ENCODE peak calls at places on chromosomes 3 and 15, in five cellular contexts. One of them, this sample, is unnamed.

GRCh38 chr3:74711913-74712512 is 97.6 kb upstream of the CNTN3 start:
- DNase-seq in fibroblast of the aortic adventitia: no peak
- DNase-seq in esophagus squamous epithelium: no peak
- DNase-seq in brain microvascular endothelial cell: no peak
- DNase-seq in HFF-Myc: no peak
- DNase-seq in this sample: no peak

GRCh38 chr3:40745381-40746106 is 220.8 kb downstream of the ZNF621 start:
- DNase-seq in fibroblast of the aortic adventitia: no peak
- DNase-seq in esophagus squamous epithelium: no peak
- DNase-seq in brain microvascular endothelial cell: peak
- DNase-seq in HFF-Myc: no peak
- DNase-seq in this sample: no peak

GRCh38 chr3:30952786-30953185 is 58.3 kb upstream of the GADL1 start:
- DNase-seq in fibroblast of the aortic adventitia: peak
- DNase-seq in esophagus squamous epithelium: no peak
- DNase-seq in brain microvascular endothelial cell: no peak
- DNase-seq in HFF-Myc: no peak
- DNase-seq in this sample: no peak

GRCh38 chr15:50590288-50590687 is 43.8 kb upstream of the USP50 start:
- DNase-seq in fibroblast of the aortic adventitia: no peak
- DNase-seq in esophagus squamous epithelium: no peak
- DNase-seq in brain microvascular endothelial cell: no peak
- DNase-seq in HFF-Myc: no peak
- DNase-seq in this sample: no peak

GRCh38 chr3:57757642-57758297 is 1.7 kb downstream of the SLMAP start:
- DNase-seq in fibroblast of the aortic adventitia: peak
- DNase-seq in esophagus squamous epithelium: no peak
- DNase-seq in brain microvascular endothelial cell: no peak
- DNase-seq in HFF-Myc: no peak
- DNase-seq in this sample: no peak

GRCh38 chr3:150409527-150410310 is 1.6 kb downstream of the TSC22D2 start:
- DNase-seq in fibroblast of the aortic adventitia: peak
- DNase-seq in esophagus squamous epithelium: peak
- DNase-seq in brain microvascular endothelial cell: peak
- DNase-seq in HFF-Myc: no peak
- DNase-seq in this sample: no peak

GRCh38 chr3:132290833-132291232 is 26.4 kb upstream of the ACP3 start:
- DNase-seq in fibroblast of the aortic adventitia: peak
- DNase-seq in esophagus squamous epithelium: no peak
- DNase-seq in brain microvascular endothelial cell: no peak
- DNase-seq in HFF-Myc: peak
- DNase-seq in this sample: no peak

GRCh38 chr15:59205839-59206622 is 612 bp upstream of the LDHAL6B start:
- DNase-seq in fibroblast of the aortic adventitia: no peak
- DNase-seq in esophagus squamous epithelium: no peak
- DNase-seq in brain microvascular endothelial cell: no peak
- DNase-seq in HFF-Myc: no peak
- DNase-seq in this sample: no peak

GRCh38 chr15:39629376-39629775 is 48.5 kb downstream of the THBS1 start:
- DNase-seq in fibroblast of the aortic adventitia: no peak
- DNase-seq in esophagus squamous epithelium: no peak
- DNase-seq in brain microvascular endothelial cell: no peak
- DNase-seq in HFF-Myc: no peak
- DNase-seq in this sample: no peak

GRCh38 chr3:153166206-153166605 is 4.2 kb downstream of the RAP2B start:
- DNase-seq in fibroblast of the aortic adventitia: peak
- DNase-seq in esophagus squamous epithelium: no peak
- DNase-seq in brain microvascular endothelial cell: peak
- DNase-seq in HFF-Myc: no peak
- DNase-seq in this sample: no peak

GRCh38 chr3:67688231-67688630 is 33.8 kb upstream of the SUCLG2 start:
- DNase-seq in fibroblast of the aortic adventitia: no peak
- DNase-seq in esophagus squamous epithelium: no peak
- DNase-seq in brain microvascular endothelial cell: no peak
- DNase-seq in HFF-Myc: no peak
- DNase-seq in this sample: no peak

GRCh38 chr15:65312400-65312916 is 8.0 kb downstream of the RNU5B-1 start:
- DNase-seq in fibroblast of the aortic adventitia: no peak
- DNase-seq in esophagus squamous epithelium: no peak
- DNase-seq in brain microvascular endothelial cell: no peak
- DNase-seq in HFF-Myc: no peak
- DNase-seq in this sample: no peak

GRCh38 chr3:29099775-29100174 is 181.1 kb upstream of the RBMS3 start:
- DNase-seq in fibroblast of the aortic adventitia: peak
- DNase-seq in esophagus squamous epithelium: no peak
- DNase-seq in brain microvascular endothelial cell: peak
- DNase-seq in HFF-Myc: no peak
- DNase-seq in this sample: no peak

GRCh38 chr3:14461748-14462324 is 59.4 kb downstream of the SLC6A6 start:
- DNase-seq in fibroblast of the aortic adventitia: peak
- DNase-seq in esophagus squamous epithelium: no peak
- DNase-seq in brain microvascular endothelial cell: peak
- DNase-seq in HFF-Myc: no peak
- DNase-seq in this sample: peak

GRCh38 chr15:101047301-101047781 is 128.2 kb downstream of the LRRK1 start:
- DNase-seq in fibroblast of the aortic adventitia: no peak
- DNase-seq in esophagus squamous epithelium: no peak
- DNase-seq in brain microvascular endothelial cell: no peak
- DNase-seq in HFF-Myc: no peak
- DNase-seq in this sample: no peak

GRCh38 chr3:12898290-12898979 is 57.1 kb upstream of the RPL32 start:
- DNase-seq in fibroblast of the aortic adventitia: no peak
- DNase-seq in esophagus squamous epithelium: no peak
- DNase-seq in brain microvascular endothelial cell: no peak
- DNase-seq in HFF-Myc: no peak
- DNase-seq in this sample: no peak

GRCh38 chr15:55879181-55879580 is 114.2 kb downstream of the NEDD4 start:
- DNase-seq in fibroblast of the aortic adventitia: peak
- DNase-seq in esophagus squamous epithelium: no peak
- DNase-seq in brain microvascular endothelial cell: no peak
- DNase-seq in HFF-Myc: no peak
- DNase-seq in this sample: no peak

GRCh38 chr15:67405208-67406191 is 115.4 kb upstream of the C15orf61 start:
- DNase-seq in fibroblast of the aortic adventitia: peak
- DNase-seq in esophagus squamous epithelium: no peak
- DNase-seq in brain microvascular endothelial cell: peak
- DNase-seq in HFF-Myc: peak
- DNase-seq in this sample: peak

GRCh38 chr15:89767411-89767915 is 8.7 kb upstream of the MESP2 start:
- DNase-seq in fibroblast of the aortic adventitia: no peak
- DNase-seq in esophagus squamous epithelium: no peak
- DNase-seq in brain microvascular endothelial cell: no peak
- DNase-seq in HFF-Myc: no peak
- DNase-seq in this sample: no peak

GRCh38 chr3:130395916-130396315 is 50.4 kb downstream of the COL6A5 start:
- DNase-seq in fibroblast of the aortic adventitia: no peak
- DNase-seq in esophagus squamous epithelium: no peak
- DNase-seq in brain microvascular endothelial cell: peak
- DNase-seq in HFF-Myc: peak
- DNase-seq in this sample: peak

GRCh38 chr15:43329222-43329959 is 982 bp downstream of the LCMT2 start:
- DNase-seq in fibroblast of the aortic adventitia: peak
- DNase-seq in esophagus squamous epithelium: no peak
- DNase-seq in brain microvascular endothelial cell: peak
- DNase-seq in HFF-Myc: no peak
- DNase-seq in this sample: peak

GRCh38 chr3:121698914-121699313 is 38.2 kb upstream of the HCLS1 start:
- DNase-seq in fibroblast of the aortic adventitia: no peak
- DNase-seq in esophagus squamous epithelium: no peak
- DNase-seq in brain microvascular endothelial cell: no peak
- DNase-seq in HFF-Myc: no peak
- DNase-seq in this sample: no peak

GRCh38 chr3:194273396-194274310 is 77.5 kb downstream of the CPN2 start:
- DNase-seq in fibroblast of the aortic adventitia: no peak
- DNase-seq in esophagus squamous epithelium: no peak
- DNase-seq in brain microvascular endothelial cell: no peak
- DNase-seq in HFF-Myc: no peak
- DNase-seq in this sample: no peak

GRCh38 chr3:51500632-51501131 is 867 bp upstream of the DCAF1 start:
- DNase-seq in fibroblast of the aortic adventitia: no peak
- DNase-seq in esophagus squamous epithelium: no peak
- DNase-seq in brain microvascular endothelial cell: no peak
- DNase-seq in HFF-Myc: no peak
- DNase-seq in this sample: no peak

GRCh38 chr3:14175383-14176037 is 2.9 kb downstream of the XPC start:
- DNase-seq in fibroblast of the aortic adventitia: peak
- DNase-seq in esophagus squamous epithelium: no peak
- DNase-seq in brain microvascular endothelial cell: no peak
- DNase-seq in HFF-Myc: no peak
- DNase-seq in this sample: peak

GRCh38 chr3:71064288-71064975 is 519.1 kb downstream of the FOXP1 start:
- DNase-seq in fibroblast of the aortic adventitia: peak
- DNase-seq in esophagus squamous epithelium: no peak
- DNase-seq in brain microvascular endothelial cell: peak
- DNase-seq in HFF-Myc: no peak
- DNase-seq in this sample: no peak
- TF ChIP-seq CTCF in fibroblast of the aortic adventitia: no peak
- TF ChIP-seq CTCF in esophagus squamous epithelium: no peak
- TF ChIP-seq CTCF in brain microvascular endothelial cell: peak
- TF ChIP-seq CTCF in HFF-Myc: no peak
- TF ChIP-seq CTCF in this sample: no peak

GRCh38 chr3:38662544-38662943 is 13.1 kb upstream of the SCN5A start:
- DNase-seq in fibroblast of the aortic adventitia: peak
- DNase-seq in esophagus squamous epithelium: no peak
- DNase-seq in brain microvascular endothelial cell: peak
- DNase-seq in HFF-Myc: no peak
- DNase-seq in this sample: no peak
- H3K4me3 ChIP-seq in fibroblast of the aortic adventitia: no peak
- H3K4me3 ChIP-seq in esophagus squamous epithelium: no peak
- H3K4me3 ChIP-seq in brain microvascular endothelial cell: no peak
- H3K4me3 ChIP-seq in HFF-Myc: no peak
- H3K4me3 ChIP-seq in this sample: no peak

DNA sequence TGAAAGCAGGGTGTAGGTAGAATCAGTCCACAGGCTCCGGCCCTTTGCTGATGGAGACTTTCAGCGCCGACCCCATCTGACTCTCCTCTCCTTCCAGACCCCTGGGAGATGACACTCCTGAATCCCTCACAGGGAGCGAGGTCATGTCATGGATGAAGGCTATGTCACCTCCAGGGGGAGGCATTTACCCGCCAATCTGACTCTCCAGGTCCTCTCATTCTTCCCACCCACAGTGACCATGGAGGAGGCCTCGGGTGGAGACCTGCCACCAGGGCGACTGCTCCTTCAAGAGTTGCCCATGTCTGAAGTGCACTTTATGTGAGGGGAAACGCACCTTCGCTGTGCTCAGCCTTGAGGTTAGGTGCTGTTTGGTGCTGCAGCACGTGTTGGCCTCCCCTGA is 112.7 kb downstream of the KLF13 start:
- DNase-seq in fibroblast of the aortic adventitia: no peak
- DNase-seq in esophagus squamous epithelium: no peak
- DNase-seq in brain microvascular endothelial cell: no peak
- DNase-seq in HFF-Myc: no peak
- DNase-seq in this sample: no peak
- TF ChIP-seq CTCF in fibroblast of the aortic adventitia: no peak
- TF ChIP-seq CTCF in esophagus squamous epithelium: no peak
- TF ChIP-seq CTCF in brain microvascular endothelial cell: peak
- TF ChIP-seq CTCF in HFF-Myc: peak
- TF ChIP-seq CTCF in this sample: peak

GRCh38 chr3:47347217-47347801 is 33.5 kb upstream of the PTPN23 start:
- DNase-seq in fibroblast of the aortic adventitia: peak
- DNase-seq in esophagus squamous epithelium: no peak
- DNase-seq in brain microvascular endothelial cell: peak
- DNase-seq in HFF-Myc: no peak
- DNase-seq in this sample: peak
- H3K4me3 ChIP-seq in fibroblast of the aortic adventitia: no peak
- H3K4me3 ChIP-seq in esophagus squamous epithelium: no peak
- H3K4me3 ChIP-seq in brain microvascular endothelial cell: no peak
- H3K4me3 ChIP-seq in HFF-Myc: no peak
- H3K4me3 ChIP-seq in this sample: no peak

DNA sequence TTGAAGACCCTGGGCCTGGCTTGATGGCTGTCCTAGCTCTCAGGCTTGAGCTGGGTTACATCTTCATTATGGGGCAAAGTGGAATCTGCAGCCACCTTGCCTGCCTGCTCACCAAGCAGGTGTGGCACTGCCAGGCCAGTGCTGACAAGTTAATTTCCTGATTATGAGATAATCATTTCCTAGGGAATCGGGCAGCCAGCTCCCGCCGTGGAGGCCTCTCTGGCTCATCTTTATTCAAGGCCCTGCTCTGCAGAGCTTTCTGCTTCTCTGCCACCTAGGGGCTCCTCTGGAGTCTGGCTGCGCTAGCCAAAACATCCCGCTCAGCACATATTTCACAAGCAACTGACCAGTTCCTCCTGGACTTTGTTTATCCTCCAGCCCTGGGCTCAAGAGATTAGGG is 9.9 kb downstream of the LOXL1 start:
- DNase-seq in fibroblast of the aortic adventitia: peak
- DNase-seq in esophagus squamous epithelium: no peak
- DNase-seq in brain microvascular endothelial cell: no peak
- DNase-seq in HFF-Myc: no peak
- DNase-seq in this sample: no peak
- TF ChIP-seq CTCF in fibroblast of the aortic adventitia: peak
- TF ChIP-seq CTCF in esophagus squamous epithelium: no peak
- TF ChIP-seq CTCF in brain microvascular endothelial cell: peak
- TF ChIP-seq CTCF in HFF-Myc: peak
- TF ChIP-seq CTCF in this sample: peak

GRCh38 chr3:65371053-65371452 is 667.7 kb downstream of the MAGI1 start:
- DNase-seq in fibroblast of the aortic adventitia: peak
- DNase-seq in esophagus squamous epithelium: no peak
- DNase-seq in brain microvascular endothelial cell: no peak
- DNase-seq in HFF-Myc: no peak
- DNase-seq in this sample: no peak
- H3K4me3 ChIP-seq in fibroblast of the aortic adventitia: no peak
- H3K4me3 ChIP-seq in esophagus squamous epithelium: no peak
- H3K4me3 ChIP-seq in brain microvascular endothelial cell: no peak
- H3K4me3 ChIP-seq in HFF-Myc: no peak
- H3K4me3 ChIP-seq in this sample: no peak

DNA sequence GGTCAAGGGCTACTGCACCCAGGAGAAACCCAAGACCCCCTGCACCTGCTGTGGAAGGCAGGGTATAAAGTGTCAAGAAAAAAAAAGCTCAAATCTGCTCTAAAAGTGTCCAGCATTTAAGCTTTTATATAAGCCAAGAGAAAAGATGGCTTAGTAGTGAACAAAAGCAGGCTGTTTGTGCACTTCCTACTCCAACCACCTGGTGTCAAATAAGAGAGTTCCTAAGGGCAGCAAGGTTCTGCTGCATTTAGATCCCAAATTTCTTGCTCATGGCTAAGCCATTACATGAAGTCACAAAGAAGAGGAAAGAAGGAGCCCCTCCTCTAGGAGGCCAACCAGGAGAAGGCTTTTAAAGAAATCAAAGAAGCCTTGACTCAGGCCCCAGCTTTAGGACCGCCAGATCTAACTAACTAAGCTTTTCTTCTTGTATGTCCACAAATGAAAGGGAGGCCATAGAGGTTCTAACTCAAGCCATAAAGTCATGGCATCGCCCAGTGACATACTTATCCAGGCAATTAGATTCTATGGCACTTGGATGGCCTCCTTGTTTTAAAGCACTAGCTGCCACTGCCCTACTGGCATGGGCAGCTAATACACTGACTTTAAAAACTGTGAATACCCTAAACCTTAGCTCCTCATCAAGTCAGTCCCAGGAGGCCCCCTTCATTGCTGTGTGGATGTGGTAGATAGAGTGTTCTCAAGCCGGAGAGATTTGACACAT is 17.1 kb downstream of the CCR4 start:
- DNase-seq in fibroblast of the aortic adventitia: no peak
- DNase-seq in esophagus squamous epithelium: no peak
- DNase-seq in brain microvascular endothelial cell: no peak
- DNase-seq in HFF-Myc: no peak
- DNase-seq in this sample: no peak
- TF ChIP-seq CTCF in fibroblast of the aortic adventitia: no peak
- TF ChIP-seq CTCF in esophagus squamous epithelium: no peak
- TF ChIP-seq CTCF in brain microvascular endothelial cell: no peak
- TF ChIP-seq CTCF in HFF-Myc: no peak
- TF ChIP-seq CTCF in this sample: no peak

This sample was measured in astrocyte of the cerebellum.